ENCODE peak calls at places on chromosomes 6 and 20, in five cellular contexts. C is WTC11, D is K562, H is HepG2, Z is GM23338. Y is an unnamed sample.

GRCh38 chr20:24016560-24016959 is 28.0 kb upstream of the GGTLC1 start:
- DNase-seq in C (no peak), D (no peak), Z (no peak), H (no peak), Y (no peak)

GRCh38 chr20:64090165-64090564 is 6.0 kb upstream of the LKAAEAR1 start:
- DNase-seq in C (no peak), Z (no peak), H (no peak), D (peak), Y (no peak)

GRCh38 chr6:7909323-7910276 is 988 bp downstream of the TXNDC5 start:
- DNase-seq in C (peak), H (peak), Z (peak), D (peak), Y (no peak)

GRCh38 chr20:1895674-1896496 is 678 bp downstream of the SIRPA start:
- DNase-seq in D (no peak), H (no peak), C (peak), Z (peak), Y (no peak)

GRCh38 chr6:129269076-129269475 is 386.1 kb downstream of the LAMA2 start:
- DNase-seq in H (no peak), Z (no peak), C (no peak), D (no peak), Y (no peak)

GRCh38 chr6:10400330-10400729 is 14.5 kb downstream of the TFAP2A start:
- DNase-seq in H (no peak), C (no peak), Z (peak), D (no peak), Y (no peak)

GRCh38 chr20:63681609-63682142 is 14.8 kb upstream of the TNFRSF6B start:
- DNase-seq in Z (no peak), H (no peak), D (no peak), C (no peak), Y (no peak)

GRCh38 chr6:17865798-17866725 is 121.4 kb downstream of the KIF13A start:
- DNase-seq in D (no peak), Z (no peak), H (peak), C (no peak), Y (no peak)

GRCh38 chr20:18052856-18053255 is 4.9 kb downstream of the OVOL2 start:
- DNase-seq in C (no peak), H (no peak), D (no peak), Z (no peak), Y (no peak)

GRCh38 chr6:105909084-105909483 is 177.1 kb upstream of the PRDM1 start:
- DNase-seq in C (no peak), H (no peak), D (no peak), Z (no peak), Y (no peak)

GRCh38 chr6:147643341-147644200 is 135.1 kb downstream of the SAMD5 start:
- DNase-seq in H (no peak), Z (no peak), C (no peak), D (no peak), Y (no peak)
- TF ChIP-seq CREB1 in H (no peak), Z (no peak), C (no peak), D (no peak), Y (no peak)

DNA sequence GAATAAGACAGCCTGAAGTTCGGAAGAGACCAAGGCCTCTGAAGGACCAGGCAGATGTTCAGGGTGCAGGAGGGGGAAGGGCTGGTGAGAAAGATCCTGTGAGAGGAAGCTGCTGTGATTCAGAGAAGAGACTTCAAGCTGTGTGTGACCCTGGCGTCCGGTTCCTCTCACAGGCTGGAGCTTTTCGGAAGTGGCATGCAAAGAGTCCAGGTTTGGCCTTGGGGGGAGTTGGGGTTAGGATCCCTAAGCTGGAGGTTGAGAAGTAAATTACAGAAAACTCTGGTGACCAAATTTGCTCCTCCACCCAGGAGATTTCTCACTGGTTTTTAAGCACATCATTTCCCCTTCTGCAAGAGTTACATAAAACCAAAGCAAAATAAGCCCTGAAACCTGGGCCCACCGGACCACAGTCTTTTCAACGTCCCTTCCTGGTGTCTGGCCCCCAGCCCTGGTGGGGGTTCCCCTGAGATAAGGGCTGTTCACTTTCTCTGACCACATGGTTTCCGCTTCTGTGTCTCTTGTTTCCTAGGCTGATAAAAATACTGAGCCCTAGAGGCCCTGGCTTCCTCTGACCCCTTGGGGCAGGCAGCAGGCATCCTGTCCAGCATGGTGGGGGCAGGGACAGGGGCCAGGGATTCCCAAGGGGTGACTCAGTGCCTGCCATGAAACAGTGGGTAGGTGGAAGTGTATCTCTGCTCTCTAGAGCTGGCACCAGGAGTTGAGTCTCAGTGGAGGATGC is 12.0 kb upstream of the LTA start:
- DNase-seq in C (no peak), H (no peak), D (peak), Z (peak), Y (peak)
- TF ChIP-seq CREB1 in C (no peak), H (no peak), D (no peak), Z (no peak), Y (no peak)

GRCh38 chr20:57794600-57795346 is 85.0 kb upstream of the PMEPA1 start:
- DNase-seq in H (no peak), C (no peak), Z (no peak), D (no peak), Y (no peak)

GRCh38 chr20:57797401-57797800 is 87.6 kb upstream of the PMEPA1 start:
- DNase-seq in H (no peak), Z (no peak), C (no peak), D (no peak), Y (no peak)

GRCh38 chr20:57795977-57796560 is 86.3 kb upstream of the PMEPA1 start:
- DNase-seq in D (no peak), H (no peak), C (no peak), Z (no peak), Y (no peak)

GRCh38 chr20:57793421-57793820 is 83.6 kb upstream of the PMEPA1 start:
- DNase-seq in H (no peak), D (no peak), Z (no peak), C (no peak), Y (no peak)

GRCh38 chr20:57795347-57795697 is 85.5 kb upstream of the PMEPA1 start:
- DNase-seq in H (peak), D (no peak), Z (no peak), C (no peak), Y (no peak)
- TF ChIP-seq CREB1 in H (no peak), D (no peak), Z (no peak), C (no peak), Y (no peak)

DNA sequence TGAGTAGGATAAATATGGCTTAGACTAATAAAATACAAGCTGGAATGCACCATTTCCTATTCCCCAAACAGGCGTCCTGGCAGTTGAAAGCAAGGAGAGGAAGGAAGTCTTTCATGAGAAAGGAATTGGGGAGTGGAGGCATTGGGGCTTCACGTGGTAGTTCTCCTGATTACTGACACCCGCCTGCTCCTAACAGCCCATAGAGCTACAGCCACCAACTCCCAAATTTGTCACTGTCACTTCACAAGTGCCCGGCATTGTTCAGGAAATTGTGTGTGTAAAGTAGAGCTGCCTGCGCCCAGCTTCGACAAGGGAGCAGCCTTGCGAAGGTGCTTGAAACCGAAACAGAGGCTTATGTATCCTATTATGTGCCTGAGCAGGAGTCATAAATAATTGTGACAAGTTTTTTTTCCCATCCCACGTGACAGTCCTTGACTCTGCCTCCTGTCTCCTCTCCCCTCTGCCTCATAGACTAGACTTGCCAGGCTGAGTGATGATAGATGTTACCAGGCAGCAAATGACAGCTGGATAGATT is 301.7 kb upstream of the ZFP64 start:
- DNase-seq in C (no peak), H (no peak), Z (no peak), D (no peak), Y (no peak)
- TF ChIP-seq CREB1 in C (no peak), H (no peak), Z (no peak), D (no peak), Y (no peak)

GRCh38 chr6:13924146-13924948 is 405 bp upstream of the RNF182 start:
- DNase-seq in C (peak), H (no peak), Z (peak), D (peak), Y (no peak)
- TF ChIP-seq CREB1 in C (no peak), H (no peak), Z (no peak), D (no peak), Y (no peak)

GRCh38 chr6:6724319-6725119 is 136.0 kb downstream of the LY86 start:
- DNase-seq in C (peak), Z (peak), H (peak), D (peak), Y (no peak)
- TF ChIP-seq CREB1 in C (no peak), Z (peak), H (no peak), D (no peak), Y (no peak)

DNA sequence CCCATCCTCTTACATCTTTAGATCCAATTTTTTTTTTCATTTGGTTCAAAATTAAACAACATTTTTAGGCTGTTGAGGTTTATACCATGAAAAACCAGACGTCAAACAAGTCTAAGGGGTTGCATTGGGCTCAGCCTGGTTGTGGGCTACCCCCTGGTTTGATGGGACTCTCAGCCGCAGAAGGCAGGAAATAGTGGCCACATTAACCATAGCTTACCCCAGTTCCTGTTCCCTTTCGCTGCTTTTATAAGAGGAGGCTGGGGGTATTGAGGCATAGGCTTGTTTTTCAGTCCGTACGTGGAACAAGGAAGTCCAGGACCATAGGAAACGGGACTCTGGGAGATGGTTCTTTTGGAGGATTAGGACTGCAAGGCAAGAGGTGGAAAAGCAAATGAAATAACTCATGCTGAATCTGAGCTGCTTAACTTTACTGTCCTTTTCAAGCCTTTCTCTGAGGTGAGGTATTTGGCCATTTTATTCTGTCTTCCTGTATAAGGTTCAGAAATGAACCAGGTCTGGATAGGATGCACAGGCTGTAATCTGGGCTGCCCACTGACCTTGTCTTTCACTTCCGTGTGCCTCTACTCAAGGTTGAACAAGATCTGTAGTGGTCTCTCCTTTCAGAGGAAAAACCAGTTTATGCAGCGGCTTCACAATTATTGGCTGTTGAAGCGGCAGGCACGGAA is 7.7 kb downstream of the BRPF3 start:
- DNase-seq in C (no peak), H (no peak), D (no peak), Z (no peak), Y (peak)
- TF ChIP-seq CREB1 in C (no peak), H (no peak), D (no peak), Z (no peak), Y (no peak)

GRCh38 chr6:137827411-137827940 is 39.6 kb upstream of the TNFAIP3 start:
- DNase-seq in Z (no peak), H (no peak), D (no peak), C (no peak), Y (no peak)

GRCh38 chr6:137830562-137830961 is 36.5 kb upstream of the TNFAIP3 start:
- DNase-seq in C (no peak), D (no peak), Z (no peak), H (no peak), Y (no peak)

GRCh38 chr6:137829641-137830083 is 37.4 kb upstream of the TNFAIP3 start:
- DNase-seq in D (peak), Z (no peak), H (no peak), C (no peak), Y (no peak)

GRCh38 chr6:137824502-137824879 is 42.6 kb upstream of the TNFAIP3 start:
- DNase-seq in D (no peak), H (no peak), Z (no peak), C (no peak), Y (no peak)

DNA sequence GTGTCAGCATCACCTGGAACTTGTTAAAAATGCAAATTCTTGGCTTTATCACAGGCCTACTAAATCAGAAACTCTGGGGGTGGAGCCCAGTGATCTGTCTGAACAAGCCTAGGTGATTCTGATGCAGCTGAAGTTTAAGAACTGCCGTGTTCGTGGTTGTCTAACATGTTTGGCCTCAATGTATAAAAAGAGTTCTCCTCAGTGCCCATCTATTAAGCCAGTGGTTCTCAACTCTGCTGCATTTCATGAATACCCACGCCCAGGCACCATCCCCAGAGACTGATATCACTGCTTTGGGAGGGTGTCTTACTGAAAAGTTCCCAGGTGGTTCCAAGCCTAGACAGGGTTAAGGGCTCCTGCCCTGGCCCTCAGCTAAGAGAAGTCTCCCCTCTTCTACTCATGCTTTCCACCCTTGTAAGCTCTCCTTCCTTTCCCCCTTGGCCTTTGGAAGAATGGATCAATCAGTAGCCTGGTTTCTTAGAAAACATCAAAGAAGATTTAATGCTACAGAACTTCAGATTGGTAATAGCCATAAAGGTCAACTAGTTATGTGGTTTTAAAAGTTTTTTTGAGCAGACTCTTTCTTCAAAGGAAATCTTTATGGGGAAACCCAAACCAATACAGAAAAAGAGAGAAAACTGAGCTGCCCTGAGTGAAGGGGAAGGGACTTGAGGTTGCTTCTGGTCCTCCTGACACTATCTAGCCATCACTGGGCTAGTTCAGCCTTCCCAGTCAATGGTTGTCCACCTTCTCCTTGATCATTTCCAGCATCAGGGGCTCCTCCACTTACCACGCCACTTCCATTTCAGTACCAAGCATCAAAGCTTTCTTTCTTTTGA is 38.9 kb upstream of the TNFAIP3 start:
- DNase-seq in H (no peak), D (no peak), C (no peak), Z (no peak), Y (peak)
- TF ChIP-seq CREB1 in H (no peak), D (no peak), C (no peak), Z (no peak), Y (no peak)

GRCh38 chr6:99458319-99458718 is 33.2 kb upstream of the PNISR start:
- DNase-seq in Z (peak), C (no peak), H (peak), D (peak), Y (no peak)
- TF ChIP-seq CREB1 in Z (no peak), C (no peak), H (no peak), D (no peak), Y (no peak)

DNA sequence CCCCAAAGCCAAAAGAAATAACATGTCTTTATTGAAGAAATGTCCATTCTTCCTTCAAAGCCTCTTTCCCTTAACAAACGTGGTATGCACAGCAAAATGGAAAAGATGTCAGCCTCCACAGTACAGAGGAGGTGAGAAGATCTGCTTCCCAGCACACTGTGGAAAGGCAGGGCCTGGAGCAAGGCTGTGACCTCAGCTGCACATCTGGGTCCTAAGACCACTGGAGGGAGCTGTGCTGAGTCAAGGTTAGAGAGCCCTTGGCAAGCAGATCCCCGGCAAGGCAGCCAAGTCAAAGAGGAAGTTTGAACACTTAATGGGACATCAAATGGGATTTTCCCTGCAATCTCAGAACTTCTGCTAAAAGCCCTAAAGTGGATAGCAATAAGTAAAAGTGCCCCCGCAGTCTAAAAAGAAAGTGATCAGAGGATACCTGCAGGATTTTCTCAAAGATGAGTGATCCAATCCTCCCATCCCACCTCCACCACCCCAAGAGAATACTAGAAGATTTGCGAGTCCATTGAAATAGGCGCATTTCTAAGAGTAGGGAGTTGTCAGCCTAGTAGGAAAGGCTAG is 39.4 kb downstream of the UNC5CL start:
- DNase-seq in Z (peak), H (peak), C (peak), D (peak), Y (peak)
- TF ChIP-seq CREB1 in Z (peak), H (no peak), C (no peak), D (no peak), Y (no peak)

Y was measured in GM12878.